ENCODE peak calls at places on chromosome 16, in five cellular contexts. S is kidney epithelial cell, R is hepatocyte, L is ascending aorta, N is brain microvascular endothelial cell. M is an unnamed sample.

GRCh38 chr16:64428463-64428862 is 693.4 kb downstream of the CDH11 start:
- DNase-seq in S (no peak), R (no peak), L (no peak), N (peak), M (peak)

GRCh38 chr16:63311313-63311712 is 1275.1 kb upstream of the CDH8 start:
- DNase-seq in S (no peak), R (no peak), L (no peak), N (no peak), M (no peak)

GRCh38 chr16:69118468-69118867 is 13.0 kb downstream of the HAS3 start:
- DNase-seq in S (no peak), R (no peak), L (no peak), N (no peak), M (no peak)

GRCh38 chr16:27315333-27316037 is 1.7 kb downstream of the IL4R start:
- DNase-seq in S (no peak), R (peak), L (peak), N (peak), M (peak)

GRCh38 chr16:53291757-53292392 is 142.4 kb upstream of the RBL2 start:
- DNase-seq in S (no peak), R (no peak), L (no peak), N (peak), M (no peak)

GRCh38 chr16:53415504-53415903 is 18.8 kb upstream of the RBL2 start:
- DNase-seq in S (no peak), R (peak), L (no peak), N (no peak), M (no peak)

GRCh38 chr16:27455700-27456099 is 53.7 kb downstream of the IL21R start:
- DNase-seq in S (no peak), R (no peak), L (no peak), N (peak), M (no peak)

GRCh38 chr16:30582611-30583340 is 2.7 kb downstream of the ZNF785 start:
- DNase-seq in S (no peak), R (no peak), L (no peak), N (no peak), M (no peak)

GRCh38 chr16:55329791-55330190 is 5.8 kb downstream of the IRX6 start:
- DNase-seq in S (no peak), R (no peak), L (no peak), N (no peak), M (no peak)

GRCh38 chr16:31269541-31269940 is 9.8 kb downstream of the ITGAM start:
- DNase-seq in S (no peak), R (no peak), L (no peak), N (no peak), M (no peak)

GRCh38 chr16:88060524-88061219 is 109.4 kb downstream of the BANP start:
- DNase-seq in S (no peak), R (no peak), L (no peak), N (no peak), M (no peak)

GRCh38 chr16:65312795-65313194 is 190.9 kb upstream of the CDH11 start:
- DNase-seq in S (no peak), R (no peak), L (no peak), N (peak), M (peak)

GRCh38 chr16:85631230-85631629 is 18.1 kb downstream of the GSE1 start:
- DNase-seq in S (no peak), R (no peak), L (no peak), N (no peak), M (no peak)

GRCh38 chr16:60651351-60651750 is 1384.9 kb downstream of the CDH8 start:
- DNase-seq in S (no peak), R (no peak), L (no peak), N (no peak), M (peak)

GRCh38 chr16:55082594-55082982 is 151.9 kb downstream of the IRX5 start:
- DNase-seq in S (no peak), R (no peak), L (no peak), N (no peak), M (no peak)

GRCh38 chr16:10297341-10298006 is 88.4 kb upstream of the ATF7IP2 start:
- DNase-seq in S (no peak), R (no peak), L (no peak), N (no peak), M (no peak)

GRCh38 chr16:46762583-46762982 is 14.4 kb upstream of the MYLK3 start:
- DNase-seq in S (no peak), R (peak), L (no peak), N (no peak), M (no peak)

GRCh38 chr16:46690281-46691178 is 1.1 kb downstream of the ORC6 start:
- DNase-seq in S (no peak), R (peak), L (no peak), N (peak), M (peak)

GRCh38 chr16:66266436-66267286 is 99.8 kb upstream of the CDH5 start:
- DNase-seq in S (no peak), R (peak), L (no peak), N (peak), M (peak)

GRCh38 chr16:77711775-77712174 is 10.5 kb upstream of the NUDT7 start:
- DNase-seq in S (no peak), R (peak), L (no peak), N (no peak), M (peak)

GRCh38 chr16:8594149-8594666 is 3.9 kb upstream of the TMEM114 start:
- DNase-seq in S (no peak), R (no peak), L (no peak), N (no peak), M (no peak)

GRCh38 chr16:30926333-30926811 is 3.0 kb downstream of the FBXL19 start:
- DNase-seq in S (no peak), R (no peak), L (no peak), N (no peak), M (no peak)

GRCh38 chr16:47052666-47053640 is 79.5 kb upstream of the DNAJA2 start:
- DNase-seq in S (no peak), R (no peak), L (no peak), N (no peak), M (no peak)

GRCh38 chr16:25693621-25694020 is 1.9 kb downstream of the HS3ST4 start:
- DNase-seq in S (no peak), R (no peak), L (no peak), N (no peak), M (no peak)

GRCh38 chr16:65319621-65320231 is 197.9 kb upstream of the CDH11 start:
- DNase-seq in S (no peak), R (no peak), L (no peak), N (no peak), M (no peak)

GRCh38 chr16:13923703-13924298 is 3.8 kb downstream of the ERCC4 start:
- DNase-seq in S (no peak), R (peak), L (no peak), N (no peak), M (peak)

GRCh38 chr16:63883091-63883490 is 1238.8 kb downstream of the CDH11 start:
- DNase-seq in S (no peak), R (no peak), L (no peak), N (no peak), M (no peak)

GRCh38 chr16:57754354-57755060 is 18.9 kb downstream of the KATNB1 start:
- DNase-seq in S (no peak), R (no peak), L (no peak), N (no peak), M (no peak)

GRCh38 chr16:86642084-86642483 is 63.7 kb downstream of the FOXL1 start:
- DNase-seq in S (no peak), R (no peak), L (no peak), N (no peak), M (no peak)

GRCh38 chr16:19196871-19197270 is 28.8 kb downstream of the SYT17 start:
- DNase-seq in S (no peak), R (no peak), L (no peak), N (no peak), M (peak)

GRCh38 chr16:53745126-53745525 is 41.2 kb downstream of the FTO start:
- DNase-seq in S (no peak), R (no peak), L (no peak), N (no peak), M (no peak)

GRCh38 chr16:4081577-4082021 is 34.6 kb downstream of the ADCY9 start:
- DNase-seq in S (no peak), R (no peak), L (no peak), N (peak), M (no peak)

GRCh38 chr16:3020604-3021448 is 658 bp downstream of the TNFRSF12A start:
- DNase-seq in S (no peak), R (peak), L (peak), N (peak), M (peak)

GRCh38 chr16:59909262-59909661 is 1175.1 kb upstream of the GOT2 start:
- DNase-seq in S (no peak), R (no peak), L (no peak), N (peak), M (no peak)

GRCh38 chr16:74862743-74863244 is 88.2 kb upstream of the FA2H start:
- DNase-seq in S (peak), R (peak), L (no peak), N (peak), M (peak)
- TF ChIP-seq CTCF in S (peak), R (peak), L (peak), N (peak), M (peak)

DNA sequence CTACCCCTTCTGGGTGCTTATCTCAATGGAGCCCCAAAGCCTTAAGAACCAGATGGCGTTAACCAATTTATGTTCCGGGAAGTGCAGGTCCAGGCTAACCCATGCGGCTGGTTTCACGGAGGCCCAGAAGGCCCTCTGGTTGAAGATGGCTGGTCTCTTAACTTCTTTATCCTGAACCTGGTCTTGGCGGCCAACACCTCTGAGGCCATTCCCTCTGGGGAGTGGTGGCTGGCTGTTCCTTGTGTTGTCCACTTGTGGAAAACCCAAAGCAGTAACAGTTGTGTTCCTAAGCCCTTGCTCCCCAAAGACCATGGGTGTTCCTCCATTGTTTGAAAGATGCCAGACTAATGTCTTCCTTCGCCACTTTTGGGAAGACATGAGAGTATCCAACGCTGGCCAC is 1.5 kb downstream of the CDYL2 start:
- DNase-seq in S (no peak), R (no peak), L (no peak), N (no peak), M (no peak)
- H3K4me3 ChIP-seq in S (peak), R (no peak), L (peak), N (peak), M (peak)

GRCh38 chr16:28875134-28876015 is 2.9 kb upstream of the ATP2A1 start:
- DNase-seq in S (no peak), R (no peak), L (no peak), N (no peak), M (no peak)
- TF ChIP-seq CTCF in S (no peak), R (no peak), L (no peak), N (peak), M (no peak)

GRCh38 chr16:79380990-79381389 is 219.5 kb downstream of the MAF start:
- DNase-seq in S (no peak), R (peak), L (no peak), N (no peak), M (no peak)
- H3K4me3 ChIP-seq in S (no peak), R (no peak), L (no peak), N (no peak), M (no peak)

GRCh38 chr16:89615596-89616090 is 2.2 kb downstream of the DPEP1 start:
- DNase-seq in S (no peak), R (no peak), L (no peak), N (no peak), M (no peak)
- TF ChIP-seq CTCF in S (peak), R (peak), L (peak), N (peak), M (peak)

DNA sequence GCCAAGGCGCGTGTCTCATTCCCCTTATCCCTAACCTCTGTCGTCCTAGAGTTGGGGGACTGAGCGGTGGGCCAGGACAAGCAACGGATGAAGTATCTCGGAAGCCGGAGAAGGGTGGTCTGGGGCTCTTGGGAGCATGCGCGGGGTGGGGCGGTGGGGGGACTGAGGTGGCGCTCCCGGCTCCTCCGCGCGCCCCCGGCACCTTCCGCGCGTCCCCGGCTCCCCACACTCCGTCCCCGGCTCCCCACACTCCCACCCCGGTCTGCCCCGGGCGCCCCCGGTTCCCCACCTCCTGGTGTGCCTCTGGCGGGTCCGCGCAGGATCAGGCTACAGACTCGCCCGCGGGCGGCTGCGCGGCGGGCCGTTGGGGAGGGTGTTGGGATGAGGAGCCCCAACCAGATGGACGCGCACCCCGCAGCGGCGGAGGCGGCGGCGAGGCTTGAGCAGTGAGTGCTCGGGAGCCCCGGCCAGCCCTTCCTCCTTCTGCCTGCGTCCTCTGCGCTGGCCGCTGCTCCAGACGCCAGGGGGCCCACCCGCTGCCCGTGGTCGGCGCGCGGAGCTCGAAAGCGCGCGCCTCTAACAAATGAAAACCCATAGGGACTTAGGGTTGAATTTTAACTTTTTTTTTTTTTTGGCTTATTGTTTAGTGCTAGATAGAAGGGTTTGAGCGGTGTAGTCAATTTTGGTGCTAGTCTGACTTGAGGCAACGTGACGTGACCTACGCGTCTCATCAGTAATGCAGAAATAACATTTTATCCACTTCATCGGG is 5.6 kb upstream of the CRYM start:
- DNase-seq in S (no peak), R (peak), L (no peak), N (peak), M (peak)
- H3K4me3 ChIP-seq in S (peak), R (peak), L (peak), N (peak), M (peak)

M was measured in astrocyte of the spinal cord.